ENCODE peak calls at places on chromosome 15, in nine cellular contexts. W is SJSA1; S is central memory CD8-positive, alpha-beta T cell; Y is retinal pigment epithelial cell; L is KBM-7; I is dermis blood vessel endothelial cell; R is fibroblast of the conjunctiva; E is tibial nerve; T is cardiac fibroblast. U is an unnamed sample.

GRCh38 chr15:78981532-78982313 is 36.9 kb upstream of the CTSH start:
- DNase-seq in S (no peak), I (no peak), L (no peak), R (no peak), Y (no peak), W (no peak), E (no peak), T (no peak), U (no peak)

GRCh38 chr15:78216276-78217229 is 17.8 kb downstream of the ACSBG1 start:
- DNase-seq in E (no peak), Y (no peak), I (no peak), W (no peak), S (no peak), L (no peak), T (no peak), R (peak), U (peak)

GRCh38 chr15:39672184-39672583 is 91.3 kb downstream of the THBS1 start:
- DNase-seq in I (no peak), Y (no peak), S (no peak), W (no peak), R (no peak), L (no peak), T (no peak), E (no peak), U (no peak)

GRCh38 chr15:96410175-96411055 is 79.9 kb downstream of the NR2F2 start:
- DNase-seq in L (no peak), R (no peak), E (no peak), T (no peak), I (no peak), W (no peak), Y (no peak), S (no peak), U (no peak)

GRCh38 chr15:41597787-41598186 is 38.8 kb downstream of the TYRO3 start:
- DNase-seq in E (no peak), L (no peak), W (no peak), R (no peak), Y (peak), T (no peak), I (no peak), S (no peak), U (no peak)

GRCh38 chr15:92158426-92158825 is 235.3 kb upstream of the ST8SIA2 start:
- DNase-seq in R (no peak), E (no peak), W (no peak), I (no peak), Y (no peak), T (peak), S (no peak), L (no peak), U (no peak)

GRCh38 chr15:32898991-32899613 is 181.3 kb downstream of the GREM1 start:
- DNase-seq in I (peak), W (no peak), R (no peak), E (no peak), S (no peak), T (peak), Y (no peak), L (no peak), U (no peak)

GRCh38 chr15:78804391-78804792 is 6.9 kb downstream of the ADAMTS7 start:
- DNase-seq in S (no peak), R (no peak), L (no peak), I (no peak), W (no peak), T (no peak), Y (no peak), E (no peak), U (no peak)

GRCh38 chr15:48965972-48966371 is 2.3 kb upstream of the SHC4 start:
- DNase-seq in L (peak), T (peak), Y (no peak), S (no peak), E (no peak), W (no peak), R (no peak), I (no peak), U (no peak)

U was measured in epithelial cell of proximal tubule.